ENCODE peak calls at places on chromosomes 16 and 17, in eight cellular contexts. Y is PC-3, Q is MM.1S, K is SK-N-SH, E is HCT116, P is neural progenitor cell, B is hepatocyte, O is GM23338. Z is an unnamed sample. For H3K27me3, the result is how much of the 10 kb centered on the place peaks cover.

GRCh38 chr17:79835953-79836951 is 3.0 kb downstream of the CBX4 start:
- DNase-seq in P (peak), K (no peak), O (peak), Y (peak), E (peak), Q (no peak), B (peak), Z (no peak)

GRCh38 chr17:78395186-78395585 is 16.7 kb downstream of the PGS1 start:
- DNase-seq in K (no peak), P (no peak), B (no peak), E (no peak), Y (no peak), O (no peak), Q (no peak), Z (no peak)

GRCh38 chr17:77118251-77118928 is 22.4 kb upstream of the SEC14L1 start:
- DNase-seq in Y (no peak), O (no peak), P (no peak), B (no peak), Q (no peak), E (no peak), K (no peak), Z (no peak)

GRCh38 chr16:70267516-70267915 is 15.8 kb upstream of the EXOSC6 start:
- DNase-seq in Y (peak), K (peak), B (peak), P (peak), Q (no peak), O (peak), E (peak), Z (peak)

GRCh38 chr16:61909074-61909473 is 127.2 kb downstream of the CDH8 start:
- DNase-seq in K (no peak), E (no peak), Y (no peak), O (no peak), B (no peak), Q (no peak), P (no peak), Z (no peak)

GRCh38 chr17:10243905-10244844 is 45.8 kb upstream of the GAS7 start:
- DNase-seq in Q (no peak), E (no peak), B (peak), P (no peak), Y (no peak), K (no peak), O (no peak), Z (peak)

GRCh38 chr16:878071-878784 is 77.7 kb upstream of the GNG13 start:
- DNase-seq in K (peak), Y (no peak), B (no peak), Q (peak), E (peak), P (peak), O (peak), Z (no peak)

GRCh38 chr17:63171428-63172205 is 205.6 kb downstream of the TANC2 start:
- DNase-seq in K (no peak), Y (peak), B (no peak), E (no peak), O (no peak), Q (no peak), P (no peak), Z (peak)

GRCh38 chr16:1913327-1914083 is 4.7 kb downstream of the HS3ST6 start:
- DNase-seq in B (peak), K (no peak), E (no peak), Q (no peak), O (no peak), Y (peak), P (peak), Z (no peak)
- H3K27me3 ChIP-seq in B (under half), K (under half), E (under half), Q (under half), O (under half), Y (under half), P (under half), Z (under half)

GRCh38 chr16:31331141-31331764 is 23.7 kb upstream of the ITGAX start:
- DNase-seq in Y (no peak), B (no peak), K (no peak), Q (no peak), E (no peak), O (peak), P (peak), Z (no peak)
- TF ChIP-seq EZH2phosphoT487 in Y (no peak), B (no peak), K (no peak), Q (no peak), E (no peak), O (no peak), P (peak), Z (no peak)

DNA sequence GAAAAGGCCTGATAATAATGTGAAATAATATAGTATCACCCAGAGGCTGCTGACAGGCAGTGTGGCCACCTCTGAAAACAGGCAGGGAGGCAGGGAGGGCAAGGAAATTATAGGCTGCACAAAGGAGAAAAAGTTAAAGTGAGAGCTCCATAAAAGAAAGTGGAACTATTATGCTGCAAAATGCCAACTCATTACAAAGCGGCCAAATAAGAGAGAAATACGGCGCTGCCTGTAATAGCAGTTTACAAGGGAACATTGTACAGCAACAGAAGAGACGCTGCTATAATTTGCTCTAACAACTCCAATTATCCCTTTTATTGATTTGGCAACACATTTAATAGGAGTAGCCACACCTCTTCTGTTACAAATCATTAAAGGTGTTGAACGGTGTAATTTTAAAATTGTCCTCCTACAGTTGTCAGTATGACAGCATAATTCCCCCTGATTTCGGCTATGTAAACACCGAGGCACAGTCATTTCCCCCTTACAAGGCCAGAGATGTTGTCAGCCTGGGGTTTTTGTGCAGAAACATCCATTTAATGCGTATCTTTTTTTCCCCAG is 120.3 kb downstream of the MRM1 start:
- DNase-seq in P (no peak), K (no peak), Y (no peak), O (no peak), B (no peak), E (no peak), Q (no peak), Z (peak)
- H3K4me3 ChIP-seq in P (peak), K (no peak), Y (peak), O (peak), B (no peak), E (no peak), Q (peak), Z (peak)

GRCh38 chr17:32265896-32266388 is 310 bp downstream of the RHBDL3 start:
- DNase-seq in P (no peak), Y (no peak), K (no peak), O (peak), E (no peak), Q (no peak), B (no peak), Z (no peak)
- H3K27me3 ChIP-seq in P (half or more), Y (under half), K (under half), O (half or more), E (under half), Q (under half), B (half or more), Z (under half)

DNA sequence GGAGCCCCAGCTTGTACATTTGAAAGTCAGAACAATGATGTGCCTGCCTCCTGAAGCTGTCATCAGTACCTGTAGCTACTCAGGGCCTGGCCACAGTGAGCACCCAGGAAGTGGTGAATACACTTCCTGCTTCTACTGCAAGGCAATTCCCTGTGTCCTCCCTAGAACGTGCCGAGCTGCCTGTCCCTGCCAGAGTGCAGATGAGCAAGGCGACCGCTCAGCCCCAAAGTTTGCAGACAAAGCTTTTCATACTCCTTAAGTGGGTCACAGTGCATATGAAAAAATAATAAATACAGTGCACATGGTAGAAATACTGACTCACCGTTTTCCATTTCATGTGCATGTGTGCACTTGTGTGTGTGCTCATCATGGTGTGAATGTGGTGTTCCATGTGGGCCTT is 77.3 kb downstream of the MPRIP start:
- DNase-seq in P (no peak), O (no peak), Y (peak), E (no peak), Q (no peak), K (no peak), B (no peak), Z (peak)
- TF ChIP-seq EZH2phosphoT487 in P (no peak), O (no peak), Y (no peak), E (no peak), Q (no peak), K (no peak), B (no peak), Z (no peak)

GRCh38 chr17:4901108-4901647 is 1.7 kb downstream of the CHRNE start:
- DNase-seq in Y (no peak), E (no peak), B (no peak), Q (no peak), K (no peak), O (no peak), P (no peak), Z (no peak)
- H3K4me3 ChIP-seq in Y (no peak), E (no peak), B (no peak), Q (no peak), K (no peak), O (peak), P (no peak), Z (no peak)